ENCODE peak calls at places on chromosomes 1 and 21, in four cellular contexts. One of them, this sample, is unnamed.

GRCh38 chr1:222909586-222909985 is 94.7 kb downstream of the DISP1 start:
- DNase-seq in neural progenitor cell: no peak
- DNase-seq in tibial nerve: no peak
- DNase-seq in adrenal gland: no peak
- DNase-seq in this sample: no peak

GRCh38 chr1:175889848-175890247 is 146.5 kb upstream of the TNR start:
- DNase-seq in neural progenitor cell: no peak
- DNase-seq in tibial nerve: no peak
- DNase-seq in adrenal gland: no peak
- DNase-seq in this sample: no peak

GRCh38 chr1:220526294-220526693 is 1.6 kb upstream of the MARK1 start:
- DNase-seq in neural progenitor cell: peak
- DNase-seq in tibial nerve: no peak
- DNase-seq in adrenal gland: no peak
- DNase-seq in this sample: no peak

GRCh38 chr1:24742090-24742938 is 2.9 kb upstream of the CLIC4 start:
- DNase-seq in neural progenitor cell: no peak
- DNase-seq in tibial nerve: peak
- DNase-seq in adrenal gland: no peak
- DNase-seq in this sample: no peak

GRCh38 chr1:229407206-229408026 is 26.5 kb downstream of the ACTA1 start:
- DNase-seq in neural progenitor cell: peak
- DNase-seq in tibial nerve: no peak
- DNase-seq in adrenal gland: no peak
- DNase-seq in this sample: no peak

GRCh38 chr21:29586696-29587095 is 288.0 kb downstream of the BACH1 start:
- DNase-seq in neural progenitor cell: no peak
- DNase-seq in tibial nerve: no peak
- DNase-seq in adrenal gland: no peak
- DNase-seq in this sample: no peak

GRCh38 chr1:37298769-37299168 is 175.6 kb upstream of the ZC3H12A start:
- DNase-seq in neural progenitor cell: no peak
- DNase-seq in tibial nerve: no peak
- DNase-seq in adrenal gland: no peak
- DNase-seq in this sample: no peak

GRCh38 chr1:27589441-27589840 is 14.5 kb downstream of the AHDC1 start:
- DNase-seq in neural progenitor cell: no peak
- DNase-seq in tibial nerve: no peak
- DNase-seq in adrenal gland: no peak
- DNase-seq in this sample: no peak

GRCh38 chr1:159211331-159212136 is 6.9 kb downstream of the ACKR1 start:
- DNase-seq in neural progenitor cell: peak
- DNase-seq in tibial nerve: no peak
- DNase-seq in adrenal gland: peak
- DNase-seq in this sample: peak

GRCh38 chr21:25639922-25640670 is 1.0 kb downstream of the JAM2 start:
- DNase-seq in neural progenitor cell: peak
- DNase-seq in tibial nerve: peak
- DNase-seq in adrenal gland: peak
- DNase-seq in this sample: peak

GRCh38 chr1:157139125-157139524 is 930 bp upstream of the ETV3 start:
- DNase-seq in neural progenitor cell: no peak
- DNase-seq in tibial nerve: no peak
- DNase-seq in adrenal gland: no peak
- DNase-seq in this sample: no peak

GRCh38 chr21:42571391-42572150 is 57.9 kb downstream of the SLC37A1 start:
- DNase-seq in neural progenitor cell: no peak
- DNase-seq in tibial nerve: no peak
- DNase-seq in adrenal gland: peak
- DNase-seq in this sample: no peak

GRCh38 chr1:209207701-209208286 is 375.7 kb upstream of the CAMK1G start:
- DNase-seq in neural progenitor cell: peak
- DNase-seq in tibial nerve: peak
- DNase-seq in adrenal gland: peak
- DNase-seq in this sample: peak

GRCh38 chr21:29096619-29097018 is 23.2 kb upstream of the CCT8 start:
- DNase-seq in neural progenitor cell: no peak
- DNase-seq in tibial nerve: no peak
- DNase-seq in adrenal gland: no peak
- DNase-seq in this sample: no peak

GRCh38 chr1:207949571-207950195 is 38.8 kb upstream of the CD34 start:
- DNase-seq in neural progenitor cell: no peak
- DNase-seq in tibial nerve: no peak
- DNase-seq in adrenal gland: no peak
- DNase-seq in this sample: no peak

GRCh38 chr1:186236921-186237320 is 138.1 kb downstream of the TPR start:
- DNase-seq in neural progenitor cell: no peak
- DNase-seq in tibial nerve: no peak
- DNase-seq in adrenal gland: no peak
- DNase-seq in this sample: no peak

GRCh38 chr1:209835782-209836298 is 8.1 kb downstream of the UTP25 start:
- DNase-seq in neural progenitor cell: no peak
- DNase-seq in tibial nerve: no peak
- DNase-seq in adrenal gland: no peak
- DNase-seq in this sample: no peak

GRCh38 chr1:169928438-169929209 is 34.9 kb upstream of the SCYL3 start:
- DNase-seq in neural progenitor cell: peak
- DNase-seq in tibial nerve: no peak
- DNase-seq in adrenal gland: no peak
- DNase-seq in this sample: no peak

GRCh38 chr21:41333752-41334151 is 17.2 kb downstream of the FAM3B start:
- DNase-seq in neural progenitor cell: no peak
- DNase-seq in tibial nerve: no peak
- DNase-seq in adrenal gland: no peak
- DNase-seq in this sample: no peak

GRCh38 chr1:39212499-39212898 is 8.0 kb downstream of the MACF1 start:
- DNase-seq in neural progenitor cell: no peak
- DNase-seq in tibial nerve: no peak
- DNase-seq in adrenal gland: no peak
- DNase-seq in this sample: no peak

GRCh38 chr1:24923485-24924113 is 6.5 kb downstream of the RUNX3 start:
- DNase-seq in neural progenitor cell: no peak
- DNase-seq in tibial nerve: no peak
- DNase-seq in adrenal gland: no peak
- DNase-seq in this sample: no peak

GRCh38 chr1:32337855-32338636 is 2.0 kb upstream of the MARCKSL1 start:
- DNase-seq in neural progenitor cell: peak
- DNase-seq in tibial nerve: peak
- DNase-seq in adrenal gland: no peak
- DNase-seq in this sample: no peak

GRCh38 chr21:41250519-41250918 is 66.1 kb upstream of the FAM3B start:
- DNase-seq in neural progenitor cell: no peak
- DNase-seq in tibial nerve: no peak
- DNase-seq in adrenal gland: no peak
- DNase-seq in this sample: no peak

GRCh38 chr1:168179411-168180147 is 817 bp downstream of the TIPRL start:
- DNase-seq in neural progenitor cell: peak
- DNase-seq in tibial nerve: no peak
- DNase-seq in adrenal gland: no peak
- DNase-seq in this sample: no peak

GRCh38 chr1:39145651-39145970 is 58.9 kb upstream of the MACF1 start:
- DNase-seq in neural progenitor cell: no peak
- DNase-seq in tibial nerve: no peak
- DNase-seq in adrenal gland: no peak
- DNase-seq in this sample: no peak

GRCh38 chr1:165914136-165914798 is 86.9 kb downstream of the UCK2 start:
- DNase-seq in neural progenitor cell: peak
- DNase-seq in tibial nerve: peak
- DNase-seq in adrenal gland: peak
- DNase-seq in this sample: peak

GRCh38 chr21:43203523-43204080 is 34.8 kb downstream of the CRYAA start:
- DNase-seq in neural progenitor cell: no peak
- DNase-seq in tibial nerve: no peak
- DNase-seq in adrenal gland: peak
- DNase-seq in this sample: peak

GRCh38 chr1:219660666-219661463 is 48.0 kb upstream of the ZC3H11B start:
- DNase-seq in neural progenitor cell: peak
- DNase-seq in tibial nerve: peak
- DNase-seq in adrenal gland: peak
- DNase-seq in this sample: peak

GRCh38 chr1:31007462-31007991 is 58.0 kb downstream of the PUM1 start:
- DNase-seq in neural progenitor cell: no peak
- DNase-seq in tibial nerve: no peak
- DNase-seq in adrenal gland: no peak
- DNase-seq in this sample: no peak

GRCh38 chr1:170175032-170175431 is 29.3 kb downstream of the NTMT2 start:
- DNase-seq in neural progenitor cell: no peak
- DNase-seq in tibial nerve: no peak
- DNase-seq in adrenal gland: no peak
- DNase-seq in this sample: no peak

GRCh38 chr1:65812065-65812464 is 19.4 kb downstream of the PDE4B start:
- DNase-seq in neural progenitor cell: no peak
- DNase-seq in tibial nerve: no peak
- DNase-seq in adrenal gland: peak
- DNase-seq in this sample: no peak

GRCh38 chr1:210328746-210329488 is at the start of gene HHAT:
- DNase-seq in neural progenitor cell: peak
- DNase-seq in tibial nerve: peak
- DNase-seq in adrenal gland: peak
- DNase-seq in this sample: peak

GRCh38 chr1:195731385-195731784 is 876.9 kb downstream of the KCNT2 start:
- DNase-seq in neural progenitor cell: no peak
- DNase-seq in tibial nerve: no peak
- DNase-seq in adrenal gland: no peak
- DNase-seq in this sample: no peak

GRCh38 chr1:195738971-195739650 is 869.1 kb downstream of the KCNT2 start:
- DNase-seq in neural progenitor cell: no peak
- DNase-seq in tibial nerve: no peak
- DNase-seq in adrenal gland: no peak
- DNase-seq in this sample: no peak

GRCh38 chr1:195733408-195733807 is 874.8 kb downstream of the KCNT2 start:
- DNase-seq in neural progenitor cell: no peak
- DNase-seq in tibial nerve: no peak
- DNase-seq in adrenal gland: no peak
- DNase-seq in this sample: no peak

GRCh38 chr1:195735140-195735539 is 873.1 kb downstream of the KCNT2 start:
- DNase-seq in neural progenitor cell: no peak
- DNase-seq in tibial nerve: no peak
- DNase-seq in adrenal gland: no peak
- DNase-seq in this sample: no peak

GRCh38 chr1:195733826-195734225 is 874.4 kb downstream of the KCNT2 start:
- DNase-seq in neural progenitor cell: peak
- DNase-seq in tibial nerve: no peak
- DNase-seq in adrenal gland: no peak
- DNase-seq in this sample: no peak
- TF ChIP-seq CTCF in neural progenitor cell: peak
- TF ChIP-seq CTCF in tibial nerve: no peak
- TF ChIP-seq CTCF in adrenal gland: no peak
- TF ChIP-seq CTCF in this sample: peak

DNA sequence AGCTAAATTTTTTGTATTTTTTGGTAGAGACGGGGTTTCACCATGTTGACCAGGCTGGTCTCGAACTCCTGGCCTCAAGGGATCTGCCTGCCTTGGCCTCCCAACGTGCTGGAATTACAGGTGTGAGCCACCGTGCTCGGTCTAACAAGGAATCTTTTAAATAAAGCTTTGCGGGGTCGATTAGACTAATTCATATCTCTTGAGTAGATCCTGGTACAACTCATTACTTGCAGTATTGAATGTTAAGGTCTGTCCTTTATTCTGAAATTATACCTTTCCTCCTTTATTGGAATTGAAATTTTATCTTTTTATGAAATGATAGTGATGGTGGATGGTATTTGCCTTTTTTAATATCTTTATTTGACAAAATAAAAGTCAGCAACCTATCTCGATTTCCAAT is 4.9 kb downstream of the S100A2 start:
- DNase-seq in neural progenitor cell: no peak
- DNase-seq in tibial nerve: no peak
- DNase-seq in adrenal gland: no peak
- DNase-seq in this sample: no peak
- TF ChIP-seq CTCF in neural progenitor cell: no peak
- TF ChIP-seq CTCF in tibial nerve: no peak
- TF ChIP-seq CTCF in adrenal gland: no peak
- TF ChIP-seq CTCF in this sample: no peak

GRCh38 chr1:200919386-200919785 is 24.7 kb downstream of the INAVA start:
- DNase-seq in neural progenitor cell: no peak
- DNase-seq in tibial nerve: no peak
- DNase-seq in adrenal gland: no peak
- DNase-seq in this sample: no peak

GRCh38 chr1:200916681-200917080 is 22.0 kb downstream of the INAVA start:
- DNase-seq in neural progenitor cell: no peak
- DNase-seq in tibial nerve: no peak
- DNase-seq in adrenal gland: no peak
- DNase-seq in this sample: no peak

GRCh38 chr1:200918006-200918405 is 23.3 kb downstream of the INAVA start:
- DNase-seq in neural progenitor cell: no peak
- DNase-seq in tibial nerve: no peak
- DNase-seq in adrenal gland: no peak
- DNase-seq in this sample: no peak

GRCh38 chr1:200917291-200917817 is 22.7 kb downstream of the INAVA start:
- DNase-seq in neural progenitor cell: peak
- DNase-seq in tibial nerve: no peak
- DNase-seq in adrenal gland: no peak
- DNase-seq in this sample: no peak

DNA sequence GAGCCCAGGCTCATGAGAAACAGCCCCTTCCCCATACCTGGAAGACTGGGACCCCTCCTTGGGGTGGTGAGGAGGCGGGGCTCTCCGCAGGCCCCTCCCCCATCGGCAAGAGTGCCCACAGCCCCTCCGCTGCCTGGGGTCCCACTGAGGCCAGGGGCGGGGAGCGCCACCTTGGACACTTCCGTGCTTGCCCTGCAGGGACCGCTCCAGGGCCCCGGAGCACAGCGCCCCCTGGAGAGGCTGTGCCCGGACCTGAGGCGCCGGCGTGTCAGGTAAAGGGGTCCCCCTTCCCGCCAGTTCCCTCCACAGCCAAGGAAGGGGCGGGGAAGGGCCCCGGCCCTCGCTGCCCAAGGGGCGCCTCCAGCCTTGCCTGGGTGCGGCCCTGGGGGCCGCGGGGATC is 21.5 kb downstream of the INAVA start:
- DNase-seq in neural progenitor cell: peak
- DNase-seq in tibial nerve: no peak
- DNase-seq in adrenal gland: no peak
- DNase-seq in this sample: no peak
- TF ChIP-seq CTCF in neural progenitor cell: peak
- TF ChIP-seq CTCF in tibial nerve: no peak
- TF ChIP-seq CTCF in adrenal gland: no peak
- TF ChIP-seq CTCF in this sample: peak

DNA sequence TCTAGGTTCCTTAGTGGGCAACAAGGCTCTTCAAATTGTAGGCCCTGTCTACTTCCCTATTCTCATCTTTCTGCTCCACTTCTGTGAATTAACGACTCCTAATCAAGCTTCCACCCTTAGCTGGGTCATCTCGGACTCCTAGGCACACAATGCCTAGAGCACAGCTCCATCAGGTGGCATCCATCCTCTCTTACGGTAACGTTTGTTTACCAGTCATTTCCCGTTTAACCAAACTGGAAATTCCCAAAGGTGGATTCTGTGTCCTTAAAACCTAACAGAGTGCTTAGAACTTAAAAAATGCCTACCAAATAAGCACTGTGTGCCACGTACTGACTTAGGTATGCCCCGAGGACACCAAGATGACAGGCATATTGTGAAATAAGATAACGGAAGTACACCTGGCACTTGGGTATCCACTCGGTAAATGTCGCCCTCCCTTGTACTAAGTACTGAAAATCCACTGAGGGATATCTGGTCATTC is 1.5 kb downstream of the PARP1 start:
- DNase-seq in neural progenitor cell: peak
- DNase-seq in tibial nerve: no peak
- DNase-seq in adrenal gland: no peak
- DNase-seq in this sample: no peak
- TF ChIP-seq CTCF in neural progenitor cell: no peak
- TF ChIP-seq CTCF in tibial nerve: no peak
- TF ChIP-seq CTCF in adrenal gland: no peak
- TF ChIP-seq CTCF in this sample: no peak

This sample was measured in progenitor cell of endocrine pancreas.